ENCODE peak calls at places on chromosomes 11 and 22, in ten cellular contexts. R is transverse colon, G is HCT116, K is vagina, N is adrenal gland, Q is K562, P is body of pancreas, Z is endothelial cell of umbilical vein, B is right lobe of liver, J is GM12891. E is an unnamed sample.

GRCh38 chr22:39176067-39176621 is 23.7 kb upstream of the CBX7 start:
- DNase-seq in R (peak), G (no peak), K (no peak), N (peak), Q (no peak), P (peak), Z (peak), B (peak), J (no peak), E (peak)

GRCh38 chr11:18853086-18853720 is 61.6 kb upstream of the PTPN5 start:
- DNase-seq in R (no peak), G (peak), K (no peak), N (no peak), Q (no peak), P (no peak), Z (peak), B (no peak), J (no peak), E (no peak)

GRCh38 chr11:119594639-119595249 is 134.3 kb downstream of the NECTIN1 start:
- DNase-seq in R (no peak), G (no peak), K (no peak), N (peak), Q (peak), P (no peak), Z (peak), B (no peak), J (no peak), E (no peak)

GRCh38 chr11:80960331-80961095 is 1519.7 kb upstream of the TENM4 start:
- DNase-seq in R (no peak), G (no peak), K (no peak), N (no peak), Q (no peak), P (no peak), Z (no peak), B (no peak), J (no peak), E (no peak)

GRCh38 chr11:34219862-34220490 is 114.5 kb downstream of the NAT10 start:
- DNase-seq in R (no peak), G (no peak), K (no peak), N (no peak), Q (no peak), P (no peak), Z (no peak), B (no peak), J (no peak), E (no peak)

GRCh38 chr11:119529936-119530335 is 107.0 kb upstream of the THY1 start:
- DNase-seq in R (no peak), G (no peak), K (no peak), N (no peak), Q (no peak), P (no peak), Z (no peak), B (no peak), J (no peak), E (peak)

GRCh38 chr11:110777765-110778164 is 65.5 kb upstream of the ARHGAP20 start:
- DNase-seq in R (peak), G (no peak), K (no peak), N (peak), Q (no peak), P (no peak), Z (peak), B (no peak), J (no peak), E (no peak)

GRCh38 chr22:26324150-26324549 is 104.9 kb upstream of the ASPHD2 start:
- DNase-seq in R (no peak), G (no peak), K (no peak), N (no peak), Q (no peak), P (no peak), Z (no peak), B (no peak), J (no peak), E (no peak)

GRCh38 chr11:57904369-57904768 is 119.3 kb upstream of the OR9Q1 start:
- DNase-seq in R (no peak), G (no peak), K (no peak), N (no peak), Q (no peak), P (no peak), Z (no peak), B (no peak), J (no peak), E (no peak)

GRCh38 chr11:96113100-96113710 is 189.3 kb upstream of the MTMR2 start:
- DNase-seq in R (no peak), G (no peak), K (no peak), N (no peak), Q (no peak), P (no peak), Z (peak), B (no peak), J (no peak), E (no peak)

GRCh38 chr11:90229791-90230190 is 6.9 kb upstream of the CHORDC1 start:
- DNase-seq in R (no peak), G (no peak), K (no peak), N (no peak), Q (no peak), P (no peak), Z (no peak), B (no peak), J (no peak), E (no peak)

GRCh38 chr11:65112551-65113360 is 1.1 kb downstream of the TM7SF2 start:
- DNase-seq in R (peak), G (no peak), K (no peak), N (peak), Q (peak), P (peak), Z (peak), B (peak), J (peak), E (peak)

GRCh38 chr22:40325315-40325714 is 21.0 kb upstream of the ADSL start:
- DNase-seq in R (no peak), G (no peak), K (no peak), N (no peak), Q (no peak), P (no peak), Z (no peak), B (no peak), J (no peak), E (peak)

GRCh38 chr11:62171261-62171723 is 18.7 kb upstream of the SCGB1D1 start:
- DNase-seq in R (peak), G (peak), K (no peak), N (peak), Q (peak), P (peak), Z (peak), B (no peak), J (peak), E (no peak)

GRCh38 chr11:16780698-16781550 is 42.5 kb downstream of the C11orf58 start:
- DNase-seq in R (no peak), G (no peak), K (peak), N (no peak), Q (no peak), P (no peak), Z (no peak), B (no peak), J (no peak), E (no peak)

GRCh38 chr11:132187814-132188213 is 817.4 kb downstream of the NTM start:
- DNase-seq in R (no peak), G (no peak), K (no peak), N (no peak), Q (no peak), P (no peak), Z (no peak), B (no peak), J (no peak), E (no peak)

GRCh38 chr11:121082670-121083069 is 18.4 kb upstream of the TECTA start:
- DNase-seq in R (no peak), G (no peak), K (no peak), N (no peak), Q (no peak), P (no peak), Z (peak), B (no peak), J (no peak), E (no peak)

GRCh38 chr11:64759131-64759721 is 548 bp downstream of the PYGM start:
- DNase-seq in R (no peak), G (no peak), K (no peak), N (no peak), Q (no peak), P (no peak), Z (no peak), B (no peak), J (no peak), E (no peak)

GRCh38 chr11:11993814-11994213 is 14.6 kb downstream of the DKK3 start:
- DNase-seq in R (no peak), G (peak), K (no peak), N (peak), Q (no peak), P (no peak), Z (peak), B (no peak), J (no peak), E (no peak)

GRCh38 chr11:100687630-100688395 is 725 bp downstream of the ARHGAP42 start:
- DNase-seq in R (peak), G (peak), K (peak), N (peak), Q (peak), P (peak), Z (peak), B (peak), J (peak), E (peak)

GRCh38 chr11:70467196-70468085 is 69.1 kb downstream of the CTTN start:
- DNase-seq in R (peak), G (peak), K (no peak), N (peak), Q (peak), P (peak), Z (peak), B (no peak), J (no peak), E (peak)

GRCh38 chr11:126415128-126415527 is 59.6 kb downstream of the ST3GAL4 start:
- DNase-seq in R (peak), G (no peak), K (peak), N (peak), Q (no peak), P (peak), Z (no peak), B (no peak), J (no peak), E (peak)

GRCh38 chr11:13486926-13487660 is 8.7 kb downstream of the PTH start:
- DNase-seq in R (peak), G (no peak), K (no peak), N (peak), Q (peak), P (peak), Z (peak), B (peak), J (no peak), E (peak)

GRCh38 chr11:39374963-39375698 is 2084.3 kb downstream of the LRRC4C start:
- DNase-seq in R (no peak), G (peak), K (no peak), N (no peak), Q (peak), P (no peak), Z (peak), B (no peak), J (no peak), E (no peak)

GRCh38 chr11:74453373-74453975 is 13.9 kb downstream of the KCNE3 start:
- DNase-seq in R (peak), G (peak), K (no peak), N (peak), Q (peak), P (peak), Z (peak), B (peak), J (peak), E (no peak)

GRCh38 chr11:10930961-10931760 is 73.3 kb upstream of the ZBED5 start:
- DNase-seq in R (peak), G (no peak), K (peak), N (peak), Q (peak), P (peak), Z (peak), B (peak), J (peak), E (peak)

GRCh38 chr11:61294717-61295595 is at the start of gene VWCE:
- DNase-seq in R (peak), G (no peak), K (no peak), N (peak), Q (no peak), P (peak), Z (peak), B (peak), J (peak), E (peak)

GRCh38 chr11:65113361-65113756 is 1.7 kb downstream of the TM7SF2 start:
- DNase-seq in R (no peak), G (no peak), K (no peak), N (peak), Q (peak), P (peak), Z (no peak), B (no peak), J (no peak), E (no peak)

GRCh38 chr22:24405631-24406321 is 21.6 kb upstream of the ADORA2A start:
- DNase-seq in R (no peak), G (no peak), K (no peak), N (no peak), Q (no peak), P (no peak), Z (no peak), B (no peak), J (no peak), E (no peak)

GRCh38 chr11:19359425-19360000 is 118.8 kb upstream of the E2F8 start:
- DNase-seq in R (no peak), G (no peak), K (no peak), N (no peak), Q (no peak), P (no peak), Z (no peak), B (no peak), J (no peak), E (no peak)

GRCh38 chr11:1817511-1817910 is 17.3 kb upstream of the SYT8 start:
- DNase-seq in R (no peak), G (no peak), K (no peak), N (no peak), Q (no peak), P (no peak), Z (no peak), B (no peak), J (no peak), E (no peak)

GRCh38 chr11:10646005-10646404 is 47.5 kb downstream of the IRAG1 start:
- DNase-seq in R (no peak), G (no peak), K (no peak), N (peak), Q (no peak), P (no peak), Z (peak), B (no peak), J (no peak), E (no peak)

GRCh38 chr22:33579448-33580093 is 340.7 kb downstream of the LARGE1 start:
- DNase-seq in R (peak), G (peak), K (no peak), N (peak), Q (peak), P (peak), Z (no peak), B (no peak), J (peak), E (peak)

GRCh38 chr11:6876914-6877313 is 489 bp downstream of the OR10A4 start:
- DNase-seq in R (peak), G (no peak), K (no peak), N (no peak), Q (no peak), P (no peak), Z (no peak), B (no peak), J (no peak), E (no peak)

GRCh38 chr11:115244758-115245157 is 259.5 kb downstream of the CADM1 start:
- DNase-seq in R (no peak), G (no peak), K (no peak), N (no peak), Q (no peak), P (no peak), Z (no peak), B (no peak), J (no peak), E (no peak)

GRCh38 chr11:16809901-16810668 is 71.6 kb downstream of the C11orf58 start:
- DNase-seq in R (no peak), G (no peak), K (no peak), N (peak), Q (no peak), P (peak), Z (peak), B (no peak), J (no peak), E (peak)

GRCh38 chr11:126415669-126416420 is 60.4 kb downstream of the ST3GAL4 start:
- DNase-seq in R (peak), G (no peak), K (no peak), N (peak), Q (no peak), P (peak), Z (no peak), B (no peak), J (no peak), E (no peak)

DNA sequence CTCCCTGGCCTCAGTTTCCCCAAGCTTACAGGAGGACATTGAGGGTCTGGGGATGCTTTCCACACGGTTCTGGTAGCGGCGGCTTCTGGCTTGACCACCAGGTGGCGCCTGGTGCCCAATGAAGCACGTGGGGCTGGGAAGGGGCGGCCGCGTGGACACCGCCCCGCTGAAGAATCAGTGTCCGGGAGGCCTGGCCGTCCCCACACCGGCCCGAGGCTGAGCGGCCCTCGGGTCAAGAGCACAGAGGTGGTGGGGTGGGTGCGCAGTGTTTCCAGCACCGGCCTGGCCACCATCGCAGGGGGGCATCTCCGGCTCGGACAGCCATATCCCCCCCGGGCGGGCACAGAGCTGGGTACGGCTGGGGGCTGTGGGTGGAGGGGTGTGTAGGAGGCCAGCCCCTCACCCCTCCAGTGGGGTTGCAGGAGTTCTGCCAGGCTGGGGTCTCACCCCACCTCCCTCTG is 27.8 kb upstream of the PPARA start:
- DNase-seq in R (peak), G (peak), K (no peak), N (peak), Q (peak), P (peak), Z (peak), B (peak), J (peak), E (peak)
- TF ChIP-seq POLR2A in R (no peak), G (no peak), K (no peak), N (no peak), Q (no peak), P (no peak), Z (no peak), B (no peak), J (no peak), E (no peak)

GRCh38 chr22:42931421-42932196 is 74.5 kb upstream of the ARFGAP3 start:
- DNase-seq in R (no peak), G (no peak), K (no peak), N (no peak), Q (no peak), P (peak), Z (no peak), B (no peak), J (no peak), E (no peak)

GRCh38 chr22:42933783-42934144 is 76.7 kb upstream of the ARFGAP3 start:
- DNase-seq in R (no peak), G (no peak), K (no peak), N (no peak), Q (no peak), P (no peak), Z (peak), B (no peak), J (no peak), E (no peak)

GRCh38 chr22:42932197-42932519 is 75.1 kb upstream of the ARFGAP3 start:
- DNase-seq in R (no peak), G (no peak), K (no peak), N (no peak), Q (no peak), P (no peak), Z (no peak), B (no peak), J (no peak), E (no peak)

GRCh38 chr22:42934338-42934737 is 77.3 kb upstream of the ARFGAP3 start:
- DNase-seq in R (no peak), G (no peak), K (no peak), N (no peak), Q (no peak), P (no peak), Z (no peak), B (no peak), J (no peak), E (no peak)

GRCh38 chr22:42932857-42933782 is 76.0 kb upstream of the ARFGAP3 start:
- DNase-seq in R (no peak), G (no peak), K (no peak), N (no peak), Q (peak), P (no peak), Z (no peak), B (no peak), J (peak), E (no peak)
- TF ChIP-seq POLR2A in R (no peak), G (no peak), K (no peak), N (no peak), Q (no peak), P (no peak), Z (no peak), B (no peak), J (peak), E (no peak)

GRCh38 chr22:46008291-46008690 is 31.3 kb upstream of the WNT7B start:
- DNase-seq in R (no peak), G (no peak), K (no peak), N (no peak), Q (no peak), P (no peak), Z (no peak), B (peak), J (no peak), E (no peak)

GRCh38 chr22:46008836-46009596 is 32.1 kb upstream of the WNT7B start:
- DNase-seq in R (no peak), G (no peak), K (no peak), N (no peak), Q (no peak), P (no peak), Z (no peak), B (peak), J (no peak), E (no peak)

GRCh38 chr22:46006379-46007002 is 29.5 kb upstream of the WNT7B start:
- DNase-seq in R (peak), G (peak), K (peak), N (peak), Q (peak), P (peak), Z (peak), B (peak), J (peak), E (peak)

GRCh38 chr22:46007003-46007847 is 30.3 kb upstream of the WNT7B start:
- DNase-seq in R (peak), G (peak), K (no peak), N (peak), Q (no peak), P (peak), Z (peak), B (peak), J (no peak), E (peak)

DNA sequence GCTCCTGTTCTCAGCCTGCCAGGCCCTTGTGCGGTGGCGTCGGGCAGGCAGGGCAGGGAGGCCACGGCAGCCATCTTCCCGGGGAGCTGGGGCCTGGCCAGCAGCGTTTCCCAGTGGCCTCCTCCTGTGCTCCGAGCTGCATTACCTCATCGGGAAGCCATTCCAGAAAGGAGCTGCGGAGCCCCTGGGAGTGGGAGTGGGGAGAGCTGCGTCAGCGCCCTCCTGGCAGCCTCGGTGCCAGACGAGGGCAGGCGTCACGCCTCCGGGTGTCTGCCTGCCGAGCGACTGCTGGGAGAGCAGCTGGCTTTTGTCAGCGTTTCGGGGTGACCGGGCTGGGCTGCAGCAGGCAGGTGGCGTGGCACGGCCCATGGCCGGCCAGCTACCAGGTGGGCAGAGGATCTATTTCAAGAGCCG is 30.9 kb upstream of the WNT7B start:
- DNase-seq in R (peak), G (no peak), K (no peak), N (peak), Q (no peak), P (peak), Z (peak), B (peak), J (no peak), E (peak)
- TF ChIP-seq POLR2A in R (no peak), G (no peak), K (no peak), N (no peak), Q (no peak), P (peak), Z (no peak), B (no peak), J (no peak), E (no peak)

GRCh38 chr22:31812977-31813605 is 59.3 kb downstream of the DEPDC5 start:
- DNase-seq in R (no peak), G (no peak), K (no peak), N (no peak), Q (no peak), P (no peak), Z (no peak), B (no peak), J (no peak), E (no peak)

GRCh38 chr22:31820655-31821054 is 66.8 kb downstream of the DEPDC5 start:
- DNase-seq in R (no peak), G (no peak), K (no peak), N (no peak), Q (no peak), P (no peak), Z (no peak), B (no peak), J (no peak), E (no peak)

GRCh38 chr22:31818481-31819392 is 64.9 kb downstream of the DEPDC5 start:
- DNase-seq in R (no peak), G (no peak), K (no peak), N (no peak), Q (no peak), P (no peak), Z (no peak), B (no peak), J (no peak), E (no peak)

GRCh38 chr22:31816750-31817149 is 62.9 kb downstream of the DEPDC5 start:
- DNase-seq in R (no peak), G (no peak), K (no peak), N (no peak), Q (no peak), P (no peak), Z (no peak), B (no peak), J (no peak), E (no peak)

GRCh38 chr22:31814942-31815341 is 61.1 kb downstream of the DEPDC5 start:
- DNase-seq in R (no peak), G (no peak), K (no peak), N (no peak), Q (no peak), P (no peak), Z (no peak), B (peak), J (no peak), E (no peak)
- TF ChIP-seq POLR2A in R (no peak), G (no peak), K (no peak), N (no peak), Q (no peak), P (no peak), Z (no peak), B (no peak), J (no peak), E (no peak)